ENCODE peak calls at places on chromosomes 6 and 20, in nine cellular contexts. O is tibial artery, J is PC-3, B is Peyer's patch, A is left ventricle myocardium inferior, W is esophagus squamous epithelium, I is IMR-90, E is stomach, R is MM.1S. T is an unnamed sample. For H3K4me1, the result is how much of the 10 kb centered on the place peaks cover.

GRCh38 chr6:149995235-149995750 is 30.0 kb downstream of the RAET1L start:
- DNase-seq in O (no peak), J (no peak), B (no peak), A (no peak), W (no peak), I (no peak), E (no peak), R (no peak), T (no peak)

GRCh38 chr20:20395856-20396600 is 28.1 kb downstream of the INSM1 start:
- DNase-seq in O (no peak), J (no peak), B (no peak), A (no peak), W (no peak), I (no peak), E (no peak), R (no peak), T (no peak)

GRCh38 chr20:4550740-4551139 is 171.0 kb upstream of the PRND start:
- DNase-seq in O (no peak), J (peak), B (no peak), A (no peak), W (no peak), I (peak), E (no peak), R (no peak), T (no peak)

GRCh38 chr6:17703256-17703694 is 3.5 kb downstream of the NUP153 start:
- DNase-seq in O (peak), J (peak), B (no peak), A (no peak), W (no peak), I (peak), E (no peak), R (no peak), T (no peak)

GRCh38 chr6:167832497-167833395 is 6.0 kb downstream of the AFDN start:
- DNase-seq in O (no peak), J (peak), B (no peak), A (no peak), W (no peak), I (peak), E (no peak), R (no peak), T (no peak)

GRCh38 chr6:515267-515666 is 123.7 kb downstream of the IRF4 start:
- DNase-seq in O (no peak), J (no peak), B (no peak), A (no peak), W (no peak), I (no peak), E (no peak), R (no peak), T (no peak)

GRCh38 chr6:105991561-105992314 is 94.4 kb upstream of the PRDM1 start:
- DNase-seq in O (no peak), J (peak), B (peak), A (no peak), W (no peak), I (no peak), E (peak), R (peak), T (peak)

GRCh38 chr20:2544211-2544610 is 7.8 kb downstream of the TMC2 start:
- DNase-seq in O (no peak), J (peak), B (no peak), A (no peak), W (no peak), I (peak), E (no peak), R (no peak), T (no peak)

GRCh38 chr20:17226410-17227198 is at the start of gene PCSK2:
- DNase-seq in O (no peak), J (no peak), B (peak), A (peak), W (no peak), I (peak), E (peak), R (no peak), T (peak)

GRCh38 chr6:163460307-163460782 is 45.8 kb downstream of the QKI start:
- DNase-seq in O (no peak), J (no peak), B (no peak), A (no peak), W (no peak), I (peak), E (no peak), R (no peak), T (no peak)

GRCh38 chr20:4919047-4919704 is 82.1 kb downstream of the SLC23A2 start:
- DNase-seq in O (no peak), J (no peak), B (no peak), A (no peak), W (no peak), I (no peak), E (no peak), R (peak), T (no peak)

GRCh38 chr20:60764328-60764727 is 487.7 kb upstream of the CDH4 start:
- DNase-seq in O (no peak), J (no peak), B (no peak), A (no peak), W (no peak), I (no peak), E (no peak), R (no peak), T (no peak)

GRCh38 chr20:48298851-48299484 is 513.7 kb upstream of the SULF2 start:
- DNase-seq in O (no peak), J (peak), B (no peak), A (no peak), W (no peak), I (peak), E (no peak), R (no peak), T (no peak)

GRCh38 chr6:135644394-135644793 is 146.9 kb upstream of the AHI1 start:
- DNase-seq in O (no peak), J (no peak), B (no peak), A (no peak), W (no peak), I (no peak), E (no peak), R (no peak), T (no peak)

GRCh38 chr6:125994659-125995488 is 8.5 kb downstream of the TRMT11 start:
- DNase-seq in O (no peak), J (no peak), B (no peak), A (no peak), W (no peak), I (no peak), E (no peak), R (no peak), T (no peak)

GRCh38 chr6:146857960-146858308 is 259.2 kb downstream of the ADGB start:
- DNase-seq in O (peak), J (no peak), B (no peak), A (no peak), W (no peak), I (no peak), E (no peak), R (no peak), T (no peak)

GRCh38 chr20:63602321-63602720 is 24.6 kb downstream of the GMEB2 start:
- DNase-seq in O (no peak), J (no peak), B (no peak), A (no peak), W (no peak), I (no peak), E (no peak), R (no peak), T (no peak)

GRCh38 chr6:44667668-44668390 is 280.3 kb downstream of the CDC5L start:
- DNase-seq in O (no peak), J (peak), B (no peak), A (no peak), W (no peak), I (no peak), E (peak), R (no peak), T (peak)

GRCh38 chr20:63756648-63756991 is 17.0 kb downstream of the SLC2A4RG start:
- DNase-seq in O (no peak), J (no peak), B (no peak), A (no peak), W (no peak), I (no peak), E (no peak), R (no peak), T (no peak)

GRCh38 chr20:24985802-24986201 is 6.7 kb downstream of the APMAP start:
- DNase-seq in O (no peak), J (no peak), B (no peak), A (no peak), W (no peak), I (no peak), E (peak), R (no peak), T (no peak)

GRCh38 chr6:43021270-43022047 is at the start of gene RRP36:
- DNase-seq in O (peak), J (peak), B (peak), A (peak), W (no peak), I (peak), E (peak), R (peak), T (peak)

GRCh38 chr20:3470627-3471396 is at the start of gene ATRN:
- DNase-seq in O (peak), J (peak), B (peak), A (peak), W (peak), I (peak), E (peak), R (peak), T (peak)

GRCh38 chr6:71481801-71482200 is 193.2 kb downstream of the OGFRL1 start:
- DNase-seq in O (no peak), J (no peak), B (no peak), A (no peak), W (no peak), I (no peak), E (no peak), R (no peak), T (no peak)

GRCh38 chr6:72212686-72213085 is 326.3 kb downstream of the RIMS1 start:
- DNase-seq in O (no peak), J (no peak), B (no peak), A (no peak), W (no peak), I (no peak), E (no peak), R (no peak), T (no peak)

GRCh38 chr6:70310063-70310694 is 7.3 kb upstream of the COL9A1 start:
- DNase-seq in O (no peak), J (peak), B (no peak), A (no peak), W (no peak), I (peak), E (no peak), R (peak), T (no peak)

GRCh38 chr6:56655250-56655649 is 12.6 kb upstream of the DST start:
- DNase-seq in O (no peak), J (no peak), B (no peak), A (no peak), W (no peak), I (no peak), E (no peak), R (no peak), T (no peak)

GRCh38 chr6:37459981-37460800 is 27.2 kb downstream of the CMTR1 start:
- DNase-seq in O (no peak), J (no peak), B (no peak), A (no peak), W (no peak), I (no peak), E (no peak), R (no peak), T (no peak)

GRCh38 chr20:45095753-45096371 is 5.1 kb downstream of the KCNS1 start:
- DNase-seq in O (no peak), J (peak), B (no peak), A (no peak), W (no peak), I (peak), E (peak), R (peak), T (peak)

GRCh38 chr6:129264480-129265045 is 381.6 kb downstream of the LAMA2 start:
- DNase-seq in O (no peak), J (no peak), B (no peak), A (no peak), W (no peak), I (peak), E (no peak), R (no peak), T (no peak)
- TF ChIP-seq CTCF in O (no peak), J (no peak), B (no peak), A (no peak), W (no peak), I (no peak), E (no peak), R (no peak), T (no peak)

DNA sequence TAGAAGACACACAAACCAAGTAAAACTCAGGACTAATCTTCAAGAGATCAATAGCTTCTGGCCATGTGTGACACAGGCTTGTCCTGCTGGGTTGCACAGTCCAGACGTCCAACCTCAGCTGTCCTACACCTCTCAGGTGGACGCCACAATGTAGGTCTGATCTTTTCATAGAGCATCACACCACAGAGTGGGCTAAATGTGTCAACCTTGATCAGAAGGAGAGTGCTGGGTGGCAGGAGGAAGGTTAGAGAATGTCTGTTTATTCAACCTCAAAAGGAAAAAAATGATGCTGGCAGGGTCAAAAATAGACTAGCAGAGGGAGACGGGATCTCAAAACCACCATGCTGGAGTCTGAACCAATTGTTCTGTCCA is 41.7 kb downstream of the GFOD1 start:
- DNase-seq in O (no peak), J (no peak), B (no peak), A (no peak), W (no peak), I (no peak), E (no peak), R (no peak), T (no peak)
- H3K4me1 ChIP-seq in O (half or more), J (under half), B (under half), A (half or more), W (under half), I (under half), E (half or more), R (under half), T (under half)

DNA sequence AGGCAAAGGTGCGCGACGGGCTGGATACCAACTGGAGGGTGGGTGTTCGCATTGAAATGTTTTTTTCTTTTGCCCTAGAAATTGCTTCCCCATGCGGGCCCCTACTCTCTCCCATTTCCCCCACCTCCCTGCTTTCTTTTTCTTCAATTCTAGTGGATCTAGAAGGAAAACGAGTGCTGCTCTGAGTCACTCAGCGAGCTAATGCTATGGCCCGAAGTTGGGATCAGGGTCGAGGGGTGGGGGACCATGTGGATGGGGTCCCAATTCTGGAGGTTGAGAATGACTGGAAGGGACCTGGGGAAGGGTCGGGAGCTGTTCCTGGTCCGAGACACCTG is 71.5 kb downstream of the SOX4 start:
- DNase-seq in O (no peak), J (no peak), B (no peak), A (no peak), W (no peak), I (no peak), E (no peak), R (no peak), T (no peak)
- H3K4me3 ChIP-seq in O (peak), J (no peak), B (peak), A (peak), W (peak), I (peak), E (peak), R (no peak), T (peak)

GRCh38 chr6:124400600-124400999 is 561.6 kb upstream of the RNF217 start:
- DNase-seq in O (no peak), J (no peak), B (no peak), A (no peak), W (no peak), I (no peak), E (no peak), R (no peak), T (no peak)
- TF ChIP-seq CTCF in O (no peak), J (no peak), B (no peak), A (no peak), W (no peak), I (no peak), E (no peak), R (no peak), T (peak)

DNA sequence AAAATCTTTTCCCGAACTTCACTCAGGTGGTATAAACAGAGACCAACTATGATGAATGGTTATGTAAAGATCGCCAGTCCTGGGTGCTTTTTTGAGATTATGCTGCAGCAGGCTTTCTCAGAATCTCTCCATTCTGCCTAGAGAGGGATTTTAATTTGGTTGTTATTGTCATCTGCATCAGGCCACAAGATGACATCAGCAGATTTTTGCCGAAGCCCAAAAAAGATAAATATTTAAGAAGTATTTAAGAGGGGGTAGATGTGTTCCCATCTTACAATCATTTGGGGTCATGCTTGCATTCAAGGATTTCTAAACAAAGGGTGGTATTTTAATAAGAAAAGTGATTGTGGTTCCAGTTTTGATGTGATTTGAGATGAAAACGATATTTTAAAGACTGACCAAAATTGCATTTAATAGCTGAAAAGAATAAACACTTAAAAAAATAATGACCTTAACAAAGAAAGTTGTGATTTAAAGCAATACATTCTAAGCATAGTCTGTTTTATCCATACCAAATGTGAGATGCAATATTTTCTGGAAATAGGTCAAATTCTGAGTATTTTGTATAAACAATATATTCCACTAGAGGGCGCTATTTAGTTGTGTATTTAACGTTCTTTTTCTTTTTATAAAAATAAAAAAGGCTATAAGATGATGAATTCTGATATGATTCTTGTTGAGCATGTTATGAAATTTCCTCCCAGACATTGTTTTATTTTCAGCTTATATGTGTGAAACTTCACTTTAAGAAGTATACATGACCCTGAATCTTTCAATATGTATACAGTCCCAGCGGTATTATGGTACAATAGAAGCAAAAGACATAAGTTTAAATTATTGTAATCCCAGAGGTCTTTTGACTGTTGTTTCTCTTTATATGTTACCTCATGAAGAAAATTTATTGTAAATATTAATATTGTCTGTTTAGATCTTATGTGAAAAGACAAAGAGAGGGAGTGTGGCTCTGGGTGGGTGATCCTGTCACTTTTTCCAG is 51.0 kb upstream of the ZFP64 start:
- DNase-seq in O (no peak), J (peak), B (no peak), A (no peak), W (no peak), I (peak), E (no peak), R (peak), T (no peak)
- H3K4me1 ChIP-seq in O (under half), J (under half), B (under half), A (under half), W (under half), I (under half), E (under half), R (under half), T (under half)

GRCh38 chr6:12957321-12958051 is 240.9 kb downstream of the PHACTR1 start:
- DNase-seq in O (peak), J (no peak), B (peak), A (peak), W (no peak), I (peak), E (peak), R (peak), T (peak)

GRCh38 chr6:12958052-12958706 is 241.6 kb downstream of the PHACTR1 start:
- DNase-seq in O (no peak), J (no peak), B (no peak), A (no peak), W (no peak), I (no peak), E (no peak), R (no peak), T (no peak)

GRCh38 chr6:12961761-12962160 is 245.2 kb downstream of the PHACTR1 start:
- DNase-seq in O (no peak), J (no peak), B (no peak), A (no peak), W (no peak), I (no peak), E (no peak), R (no peak), T (no peak)

GRCh38 chr6:12955996-12956395 is 239.4 kb downstream of the PHACTR1 start:
- DNase-seq in O (no peak), J (no peak), B (no peak), A (no peak), W (no peak), I (no peak), E (no peak), R (no peak), T (no peak)

DNA sequence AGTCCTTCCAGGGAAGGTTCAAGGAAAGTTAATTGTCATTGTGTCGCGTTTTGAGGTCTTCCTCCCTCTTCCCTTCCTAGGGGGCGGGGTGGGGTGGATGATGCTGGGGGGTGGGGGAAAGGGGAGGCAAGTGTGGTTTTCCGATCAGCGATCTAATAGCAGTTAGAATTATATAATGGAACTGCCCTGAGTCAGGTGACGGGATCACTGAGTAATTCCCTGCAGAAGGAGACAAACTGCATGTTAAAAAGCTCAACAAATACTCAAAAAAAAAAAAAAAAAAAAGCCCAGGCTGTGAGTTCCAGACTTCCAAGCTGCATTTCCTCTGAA is 240.4 kb downstream of the PHACTR1 start:
- DNase-seq in O (no peak), J (no peak), B (no peak), A (no peak), W (no peak), I (no peak), E (no peak), R (no peak), T (no peak)
- H3K4me3 ChIP-seq in O (peak), J (no peak), B (peak), A (peak), W (peak), I (peak), E (peak), R (peak), T (peak)

DNA sequence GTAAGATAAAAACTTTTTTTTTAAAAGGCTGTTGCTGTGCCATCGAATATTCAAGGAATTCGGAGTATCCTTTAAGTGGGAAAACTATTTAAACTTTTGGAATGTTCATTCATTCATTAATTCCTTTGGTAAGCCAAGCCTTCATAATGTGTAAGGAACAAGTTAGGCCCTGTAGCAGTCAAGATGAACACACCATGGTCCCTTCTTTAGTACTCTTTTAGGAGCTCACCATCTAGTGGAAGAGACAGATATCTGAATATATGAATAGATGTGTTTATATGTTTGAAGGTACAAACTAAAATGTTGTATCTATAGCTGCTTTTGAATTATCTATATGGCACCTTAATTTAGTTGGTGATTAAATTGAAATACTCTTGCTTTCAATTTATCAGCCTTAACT is 5.8 kb downstream of the SPO11 start:
- DNase-seq in O (no peak), J (peak), B (no peak), A (no peak), W (no peak), I (no peak), E (no peak), R (no peak), T (no peak)
- TF ChIP-seq CTCF in O (no peak), J (peak), B (no peak), A (no peak), W (no peak), I (no peak), E (no peak), R (no peak), T (no peak)

DNA sequence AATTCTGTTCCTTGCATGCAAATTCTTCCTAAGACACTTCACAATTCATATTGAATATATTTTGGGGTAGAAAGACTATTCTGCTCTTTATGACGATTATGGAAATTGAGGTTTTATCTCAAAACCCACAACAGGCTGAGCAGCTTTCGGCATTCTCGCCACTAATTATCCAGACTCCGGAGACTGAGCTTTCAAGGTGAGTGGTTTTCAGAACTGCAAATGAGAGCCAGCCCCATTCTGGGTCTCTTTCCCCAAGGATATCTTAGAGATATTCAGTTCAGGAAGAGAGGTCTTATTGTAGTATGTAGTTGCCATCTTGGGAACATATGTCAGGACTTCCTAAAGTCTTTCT is 21.7 kb upstream of the AKIRIN2 start:
- DNase-seq in O (no peak), J (no peak), B (no peak), A (no peak), W (no peak), I (no peak), E (no peak), R (no peak), T (no peak)
- H3K4me1 ChIP-seq in O (under half), J (under half), B (under half), A (under half), W (under half), I (under half), E (under half), R (under half), T (under half)

T was measured in testis.